ENCODE peak calls at places on chromosomes 11 and 22, in nine cellular contexts. One of them, this sample, is unnamed.

GRCh38 chr11:119907934-119908760 is 179.1 kb upstream of the NECTIN1 start:
- DNase-seq in neural progenitor cell: no peak
- DNase-seq in stomach: no peak
- DNase-seq in foreskin keratinocyte: no peak
- DNase-seq in RWPE1: no peak
- DNase-seq in PC-3: no peak
- DNase-seq in PC-9: no peak
- DNase-seq in GM12865: no peak
- DNase-seq in heart left ventricle: no peak
- DNase-seq in this sample: no peak

GRCh38 chr11:16775604-16776283 is 37.3 kb downstream of the C11orf58 start:
- DNase-seq in neural progenitor cell: no peak
- DNase-seq in stomach: no peak
- DNase-seq in foreskin keratinocyte: no peak
- DNase-seq in RWPE1: no peak
- DNase-seq in PC-3: no peak
- DNase-seq in PC-9: no peak
- DNase-seq in GM12865: no peak
- DNase-seq in heart left ventricle: no peak
- DNase-seq in this sample: no peak

GRCh38 chr11:129538323-129538722 is 162.7 kb downstream of the BARX2 start:
- DNase-seq in neural progenitor cell: no peak
- DNase-seq in stomach: no peak
- DNase-seq in foreskin keratinocyte: no peak
- DNase-seq in RWPE1: no peak
- DNase-seq in PC-3: peak
- DNase-seq in PC-9: peak
- DNase-seq in GM12865: no peak
- DNase-seq in heart left ventricle: no peak
- DNase-seq in this sample: no peak

GRCh38 chr22:37075822-37076433 is 24.4 kb downstream of the KCTD17 start:
- DNase-seq in neural progenitor cell: no peak
- DNase-seq in stomach: no peak
- DNase-seq in foreskin keratinocyte: no peak
- DNase-seq in RWPE1: no peak
- DNase-seq in PC-3: no peak
- DNase-seq in PC-9: no peak
- DNase-seq in GM12865: no peak
- DNase-seq in heart left ventricle: no peak
- DNase-seq in this sample: no peak

GRCh38 chr11:2444301-2445106 is at the start of the genes KCNQ1 and TRPM5:
- DNase-seq in neural progenitor cell: peak
- DNase-seq in stomach: peak
- DNase-seq in foreskin keratinocyte: no peak
- DNase-seq in RWPE1: peak
- DNase-seq in PC-3: peak
- DNase-seq in PC-9: peak
- DNase-seq in GM12865: peak
- DNase-seq in heart left ventricle: peak
- DNase-seq in this sample: no peak

GRCh38 chr11:862028-862703 is 19.5 kb downstream of the TSPAN4 start:
- DNase-seq in neural progenitor cell: peak
- DNase-seq in stomach: peak
- DNase-seq in foreskin keratinocyte: no peak
- DNase-seq in RWPE1: no peak
- DNase-seq in PC-3: no peak
- DNase-seq in PC-9: no peak
- DNase-seq in GM12865: no peak
- DNase-seq in heart left ventricle: no peak
- DNase-seq in this sample: no peak

GRCh38 chr11:26931248-26931631 is 62.7 kb upstream of the FIBIN start:
- DNase-seq in neural progenitor cell: no peak
- DNase-seq in stomach: no peak
- DNase-seq in foreskin keratinocyte: no peak
- DNase-seq in RWPE1: no peak
- DNase-seq in PC-3: no peak
- DNase-seq in PC-9: no peak
- DNase-seq in GM12865: no peak
- DNase-seq in heart left ventricle: peak
- DNase-seq in this sample: no peak

GRCh38 chr22:44116755-44117684 is 63.7 kb upstream of the PARVG start:
- DNase-seq in neural progenitor cell: no peak
- DNase-seq in stomach: no peak
- DNase-seq in foreskin keratinocyte: no peak
- DNase-seq in RWPE1: no peak
- DNase-seq in PC-3: no peak
- DNase-seq in PC-9: no peak
- DNase-seq in GM12865: no peak
- DNase-seq in heart left ventricle: peak
- DNase-seq in this sample: no peak

GRCh38 chr11:19183641-19184040 is 18.1 kb downstream of the CSRP3 start:
- DNase-seq in neural progenitor cell: no peak
- DNase-seq in stomach: no peak
- DNase-seq in foreskin keratinocyte: no peak
- DNase-seq in RWPE1: no peak
- DNase-seq in PC-3: no peak
- DNase-seq in PC-9: no peak
- DNase-seq in GM12865: no peak
- DNase-seq in heart left ventricle: no peak
- DNase-seq in this sample: no peak

GRCh38 chr11:19185036-19185435 is 16.7 kb downstream of the CSRP3 start:
- DNase-seq in neural progenitor cell: no peak
- DNase-seq in stomach: no peak
- DNase-seq in foreskin keratinocyte: no peak
- DNase-seq in RWPE1: no peak
- DNase-seq in PC-3: no peak
- DNase-seq in PC-9: no peak
- DNase-seq in GM12865: no peak
- DNase-seq in heart left ventricle: no peak
- DNase-seq in this sample: no peak

GRCh38 chr11:19187880-19188279 is 13.9 kb downstream of the CSRP3 start:
- DNase-seq in neural progenitor cell: peak
- DNase-seq in stomach: no peak
- DNase-seq in foreskin keratinocyte: no peak
- DNase-seq in RWPE1: no peak
- DNase-seq in PC-3: peak
- DNase-seq in PC-9: no peak
- DNase-seq in GM12865: no peak
- DNase-seq in heart left ventricle: no peak
- DNase-seq in this sample: no peak

GRCh38 chr11:19187101-19187500 is 14.7 kb downstream of the CSRP3 start:
- DNase-seq in neural progenitor cell: no peak
- DNase-seq in stomach: no peak
- DNase-seq in foreskin keratinocyte: peak
- DNase-seq in RWPE1: no peak
- DNase-seq in PC-3: no peak
- DNase-seq in PC-9: no peak
- DNase-seq in GM12865: no peak
- DNase-seq in heart left ventricle: no peak
- DNase-seq in this sample: no peak

DNA sequence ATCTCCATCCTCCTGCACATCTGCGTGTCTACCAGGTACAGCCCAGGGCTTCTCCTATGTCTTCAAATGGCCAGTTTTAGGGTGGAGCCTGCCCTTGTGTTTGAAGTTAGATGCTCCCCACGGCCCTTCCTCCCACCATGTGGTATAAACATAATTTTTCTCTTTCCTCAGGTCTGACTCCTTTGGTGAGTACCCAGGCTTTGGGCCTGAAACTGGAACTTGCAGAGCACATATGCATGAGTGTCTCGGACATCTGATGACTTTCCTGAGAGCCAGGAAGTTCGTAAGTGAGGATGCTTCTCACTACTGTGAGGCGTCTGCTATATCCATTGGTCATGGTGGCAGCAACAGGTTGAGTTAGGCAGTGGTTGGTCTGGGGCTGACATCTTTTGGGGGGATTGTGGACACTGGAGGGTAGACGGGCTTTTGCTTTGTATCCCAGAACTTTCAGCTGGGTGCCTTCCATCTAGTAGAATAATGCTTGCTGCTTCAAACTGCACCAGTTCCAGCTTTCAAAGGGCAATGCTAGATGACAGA is 16.2 kb downstream of the CSRP3 start:
- DNase-seq in neural progenitor cell: no peak
- DNase-seq in stomach: no peak
- DNase-seq in foreskin keratinocyte: no peak
- DNase-seq in RWPE1: no peak
- DNase-seq in PC-3: no peak
- DNase-seq in PC-9: no peak
- DNase-seq in GM12865: no peak
- DNase-seq in heart left ventricle: no peak
- DNase-seq in this sample: no peak
- TF ChIP-seq CTCF in neural progenitor cell: no peak
- TF ChIP-seq CTCF in stomach: no peak
- TF ChIP-seq CTCF in foreskin keratinocyte: no peak
- TF ChIP-seq CTCF in RWPE1: no peak
- TF ChIP-seq CTCF in PC-3: no peak
- TF ChIP-seq CTCF in PC-9: no peak
- TF ChIP-seq CTCF in GM12865: no peak
- TF ChIP-seq CTCF in heart left ventricle: no peak
- TF ChIP-seq CTCF in this sample: no peak

DNA sequence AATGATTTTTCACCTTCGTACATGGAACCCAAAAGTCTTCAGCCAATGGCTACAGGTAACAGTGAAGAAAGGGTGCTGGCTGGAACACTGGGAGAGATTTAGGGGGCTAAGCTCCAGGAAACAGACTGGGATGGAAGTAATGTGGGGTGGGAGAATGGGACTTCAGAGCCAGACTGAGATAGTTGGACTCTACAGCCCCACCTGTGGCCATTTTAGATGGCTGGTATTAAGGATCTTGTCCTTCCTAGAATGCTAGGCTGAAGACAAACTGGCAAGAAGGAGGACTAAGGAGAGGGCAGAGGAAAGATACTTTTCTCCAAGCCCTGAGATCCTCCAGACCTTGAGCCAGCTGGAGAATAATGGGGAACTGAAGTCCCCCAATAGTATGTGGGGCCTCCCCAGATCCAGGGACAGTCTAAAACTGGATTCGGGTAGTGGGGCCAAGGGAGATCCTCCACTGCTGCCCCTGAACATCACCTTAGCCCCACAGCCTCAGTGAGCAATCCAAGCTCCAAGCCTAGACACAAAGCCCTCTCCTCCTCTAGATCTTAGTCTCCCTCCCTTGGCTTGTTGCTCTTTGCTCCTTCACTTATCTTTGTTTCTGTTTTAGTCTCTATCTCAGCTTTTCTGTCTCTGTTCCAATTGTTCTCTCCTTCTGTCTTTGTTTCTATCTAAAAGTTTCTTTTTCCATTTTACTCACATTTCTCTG is 16.1 kb upstream of the RRAS2 start:
- DNase-seq in neural progenitor cell: peak
- DNase-seq in stomach: no peak
- DNase-seq in foreskin keratinocyte: no peak
- DNase-seq in RWPE1: no peak
- DNase-seq in PC-3: no peak
- DNase-seq in PC-9: no peak
- DNase-seq in GM12865: peak
- DNase-seq in heart left ventricle: no peak
- DNase-seq in this sample: no peak
- TF ChIP-seq CTCF in neural progenitor cell: peak
- TF ChIP-seq CTCF in stomach: no peak
- TF ChIP-seq CTCF in foreskin keratinocyte: peak
- TF ChIP-seq CTCF in RWPE1: no peak
- TF ChIP-seq CTCF in PC-3: peak
- TF ChIP-seq CTCF in PC-9: no peak
- TF ChIP-seq CTCF in GM12865: peak
- TF ChIP-seq CTCF in heart left ventricle: peak
- TF ChIP-seq CTCF in this sample: no peak

GRCh38 chr11:64275031-64275800 is 9.2 kb downstream of the BAD start:
- DNase-seq in neural progenitor cell: no peak
- DNase-seq in stomach: no peak
- DNase-seq in foreskin keratinocyte: no peak
- DNase-seq in RWPE1: no peak
- DNase-seq in PC-3: no peak
- DNase-seq in PC-9: no peak
- DNase-seq in GM12865: no peak
- DNase-seq in heart left ventricle: no peak
- DNase-seq in this sample: no peak

GRCh38 chr11:64268687-64269379 is 15.6 kb downstream of the BAD start:
- DNase-seq in neural progenitor cell: peak
- DNase-seq in stomach: peak
- DNase-seq in foreskin keratinocyte: peak
- DNase-seq in RWPE1: no peak
- DNase-seq in PC-3: peak
- DNase-seq in PC-9: peak
- DNase-seq in GM12865: peak
- DNase-seq in heart left ventricle: peak
- DNase-seq in this sample: peak

GRCh38 chr11:64268028-64268686 is 16.3 kb downstream of the BAD start:
- DNase-seq in neural progenitor cell: no peak
- DNase-seq in stomach: no peak
- DNase-seq in foreskin keratinocyte: no peak
- DNase-seq in RWPE1: no peak
- DNase-seq in PC-3: no peak
- DNase-seq in PC-9: no peak
- DNase-seq in GM12865: no peak
- DNase-seq in heart left ventricle: no peak
- DNase-seq in this sample: peak

GRCh38 chr11:64269380-64270234 is 14.9 kb downstream of the BAD start:
- DNase-seq in neural progenitor cell: peak
- DNase-seq in stomach: peak
- DNase-seq in foreskin keratinocyte: peak
- DNase-seq in RWPE1: peak
- DNase-seq in PC-3: peak
- DNase-seq in PC-9: peak
- DNase-seq in GM12865: peak
- DNase-seq in heart left ventricle: peak
- DNase-seq in this sample: peak

DNA sequence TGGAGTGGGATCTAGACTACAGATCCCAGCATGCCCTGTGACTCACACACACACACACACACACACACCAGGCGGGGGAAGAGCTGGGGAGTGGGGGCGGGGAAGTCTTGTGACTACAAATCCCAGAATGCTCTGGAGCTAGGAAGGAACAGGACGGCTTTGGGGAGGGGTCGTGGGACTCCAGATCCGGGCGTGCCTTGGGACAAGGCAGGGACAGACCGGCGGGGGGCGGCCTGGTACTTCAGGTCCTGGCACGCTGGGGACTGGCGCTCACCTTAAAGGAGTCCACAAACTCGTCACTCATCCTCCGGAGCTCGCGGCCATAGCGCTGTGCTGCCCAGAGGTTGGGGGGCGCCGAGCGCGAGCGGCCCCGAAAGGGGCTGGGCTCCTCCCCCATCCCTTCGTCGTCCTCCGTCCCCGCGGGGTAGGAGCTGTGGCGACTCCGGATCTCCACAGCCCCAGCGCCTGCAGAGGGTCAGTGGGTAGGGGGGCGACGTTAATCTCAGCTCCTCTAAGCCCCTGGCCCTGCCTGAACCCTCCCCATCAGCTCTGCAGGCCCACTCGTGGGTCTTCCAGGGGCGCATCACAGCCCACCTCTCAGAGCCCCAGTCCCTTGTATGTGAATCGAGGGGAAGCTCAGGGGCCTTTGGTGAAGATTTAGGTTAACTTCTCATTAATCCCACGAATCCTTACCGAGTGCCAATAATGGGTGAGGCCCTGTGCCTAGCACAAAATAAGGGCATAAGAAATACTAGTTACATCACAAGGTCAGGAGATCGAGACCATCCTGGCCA is 12.9 kb downstream of the BAD start:
- DNase-seq in neural progenitor cell: peak
- DNase-seq in stomach: peak
- DNase-seq in foreskin keratinocyte: peak
- DNase-seq in RWPE1: peak
- DNase-seq in PC-3: peak
- DNase-seq in PC-9: peak
- DNase-seq in GM12865: peak
- DNase-seq in heart left ventricle: peak
- DNase-seq in this sample: peak
- TF ChIP-seq CTCF in neural progenitor cell: peak
- TF ChIP-seq CTCF in stomach: no peak
- TF ChIP-seq CTCF in foreskin keratinocyte: peak
- TF ChIP-seq CTCF in RWPE1: no peak
- TF ChIP-seq CTCF in PC-3: no peak
- TF ChIP-seq CTCF in PC-9: peak
- TF ChIP-seq CTCF in GM12865: peak
- TF ChIP-seq CTCF in heart left ventricle: peak
- TF ChIP-seq CTCF in this sample: no peak

GRCh38 chr11:125376117-125376516 is 119.9 kb downstream of the FEZ1 start:
- DNase-seq in neural progenitor cell: no peak
- DNase-seq in stomach: peak
- DNase-seq in foreskin keratinocyte: no peak
- DNase-seq in RWPE1: peak
- DNase-seq in PC-3: no peak
- DNase-seq in PC-9: no peak
- DNase-seq in GM12865: peak
- DNase-seq in heart left ventricle: peak
- DNase-seq in this sample: no peak
- TF ChIP-seq CTCF in neural progenitor cell: no peak
- TF ChIP-seq CTCF in stomach: no peak
- TF ChIP-seq CTCF in foreskin keratinocyte: no peak
- TF ChIP-seq CTCF in RWPE1: no peak
- TF ChIP-seq CTCF in PC-3: no peak
- TF ChIP-seq CTCF in PC-9: no peak
- TF ChIP-seq CTCF in GM12865: no peak
- TF ChIP-seq CTCF in heart left ventricle: no peak
- TF ChIP-seq CTCF in this sample: no peak

This sample was measured in HL-60.